ENCODE peak calls at places on chromosome 14, in nine cellular contexts. Q, J, R, T, D, N, B, K and L are unnamed samples. For H3K4me1, the result is how much of the 10 kb centered on the place peaks cover.

GRCh38 chr14:65565948-65566347 is 153.4 kb downstream of the FUT8 start:
- DNase-seq in Q (no peak), N (no peak), T (no peak), R (peak), K (no peak), D (no peak), B (no peak), J (no peak), L (no peak)

GRCh38 chr14:73260574-73260973 is 23.3 kb downstream of the PAPLN start:
- DNase-seq in T (peak), J (no peak), D (no peak), Q (peak), K (no peak), N (no peak), R (no peak), B (no peak), L (no peak)

GRCh38 chr14:96363751-96364336 is 518 bp downstream of the GSKIP start:
- DNase-seq in D (peak), J (peak), R (peak), Q (peak), K (peak), N (no peak), B (peak), T (no peak), L (peak)

GRCh38 chr14:92549853-92550244 is 36.3 kb downstream of the RIN3 start:
- DNase-seq in K (peak), D (no peak), R (peak), N (no peak), T (no peak), J (peak), Q (peak), B (no peak), L (no peak)

GRCh38 chr14:80669416-80669815 is 272.1 kb downstream of the CEP128 start:
- DNase-seq in D (no peak), Q (no peak), T (no peak), J (no peak), N (no peak), B (no peak), K (no peak), R (peak), L (no peak)

GRCh38 chr14:74574092-74574438 is 38.0 kb downstream of the LTBP2 start:
- DNase-seq in T (no peak), K (no peak), D (no peak), N (peak), R (no peak), J (no peak), Q (no peak), B (no peak), L (no peak)

GRCh38 chr14:35927727-35928126 is 101.6 kb downstream of the BRMS1L start:
- DNase-seq in K (no peak), B (no peak), N (no peak), J (no peak), R (no peak), D (no peak), Q (no peak), T (no peak), L (no peak)

GRCh38 chr14:91417134-91417982 is at the start of gene CCDC88C:
- DNase-seq in R (peak), D (peak), Q (peak), J (peak), K (peak), B (peak), T (no peak), N (peak), L (peak)

GRCh38 chr14:74858022-74858421 is 17.9 kb downstream of the PROX2 start:
- DNase-seq in N (no peak), Q (no peak), J (no peak), K (no peak), R (peak), D (no peak), T (no peak), B (no peak), L (no peak)

GRCh38 chr14:103904493-103905107 is 23.7 kb upstream of the TDRD9 start:
- DNase-seq in K (no peak), R (no peak), J (no peak), D (no peak), Q (no peak), T (no peak), B (no peak), N (no peak), L (no peak)

GRCh38 chr14:32372154-32372553 is 43.1 kb downstream of the AKAP6 start:
- DNase-seq in R (peak), K (no peak), D (no peak), N (no peak), J (no peak), T (no peak), Q (no peak), B (no peak), L (no peak)

GRCh38 chr14:21096438-21096837 is 2.0 kb downstream of the ZNF219 start:
- DNase-seq in K (no peak), T (no peak), D (no peak), Q (no peak), J (no peak), N (no peak), R (no peak), B (no peak), L (no peak)

GRCh38 chr14:49727171-49727570 is 34.3 kb downstream of the KLHDC1 start:
- DNase-seq in R (no peak), K (no peak), N (no peak), B (no peak), J (no peak), D (no peak), Q (no peak), T (no peak), L (no peak)

GRCh38 chr14:106605548-106606448 is 1079.4 kb downstream of the TMEM121 start:
- DNase-seq in T (no peak), D (peak), B (peak), R (no peak), J (peak), Q (peak), N (peak), K (no peak), L (peak)

GRCh38 chr14:104291123-104292000 is 153.0 kb downstream of the KIF26A start:
- DNase-seq in K (no peak), Q (peak), B (peak), T (peak), N (no peak), J (peak), R (no peak), D (no peak), L (no peak)

GRCh38 chr14:50319721-50320120 is 7.6 kb downstream of the DMAC2L start:
- DNase-seq in B (no peak), Q (no peak), K (no peak), D (no peak), R (peak), T (no peak), N (no peak), J (no peak), L (no peak)

GRCh38 chr14:44497148-44497547 is 9.9 kb downstream of the FSCB start:
- DNase-seq in R (no peak), N (no peak), J (no peak), B (no peak), D (no peak), T (no peak), K (no peak), Q (no peak), L (no peak)

GRCh38 chr14:85057266-85057665 is 472.7 kb upstream of the FLRT2 start:
- DNase-seq in Q (no peak), K (no peak), T (no peak), R (no peak), D (no peak), N (no peak), J (no peak), B (no peak), L (no peak)

GRCh38 chr14:98408713-98409112 is 863.3 kb downstream of the BCL11B start:
- DNase-seq in K (no peak), D (no peak), N (no peak), J (no peak), R (no peak), T (no peak), B (no peak), Q (no peak), L (no peak)

GRCh38 chr14:73452341-73453191 is 5.8 kb downstream of the NUMB start:
- DNase-seq in T (no peak), Q (no peak), J (no peak), B (no peak), D (peak), R (peak), K (no peak), N (no peak), L (no peak)

GRCh38 chr14:93970967-93971634 is 5.3 kb downstream of the ASB2 start:
- DNase-seq in N (peak), T (no peak), B (peak), R (peak), J (no peak), D (peak), Q (no peak), K (no peak), L (no peak)

GRCh38 chr14:89214221-89214965 is 202.6 kb downstream of the FOXN3 start:
- DNase-seq in R (no peak), J (peak), T (peak), B (peak), N (no peak), Q (peak), D (no peak), K (no peak), L (peak)

GRCh38 chr14:105005329-105005928 is 15.5 kb downstream of the CDCA4 start:
- DNase-seq in N (no peak), B (no peak), T (no peak), K (no peak), Q (no peak), R (no peak), J (no peak), D (no peak), L (no peak)

GRCh38 chr14:24817638-24818053 is 183.7 kb upstream of the GZMB start:
- DNase-seq in N (no peak), K (no peak), Q (no peak), B (peak), T (no peak), J (no peak), D (no peak), R (peak), L (no peak)

DNA sequence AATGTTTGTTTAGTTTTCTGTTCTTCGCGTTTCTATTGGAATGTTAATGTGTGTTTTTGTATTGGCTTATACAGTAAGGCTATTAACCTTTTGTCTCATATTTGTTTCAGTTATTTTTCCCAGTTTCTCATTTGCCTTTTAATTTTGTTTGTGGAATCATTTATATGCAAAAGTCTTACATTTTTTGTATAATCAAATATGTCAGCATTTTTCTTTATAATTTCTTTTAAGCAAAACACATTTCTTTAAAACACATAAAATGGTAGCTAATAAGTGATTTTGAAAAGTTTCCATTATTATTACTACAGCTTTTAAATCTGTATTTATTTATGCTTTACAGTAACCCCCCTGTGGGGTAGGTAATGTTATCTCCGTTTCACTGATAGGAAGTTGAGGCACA is 433.8 kb downstream of the RAD51B start:
- DNase-seq in T (no peak), D (no peak), B (no peak), Q (no peak), J (no peak), N (no peak), K (no peak), R (no peak), L (no peak)
- H3K4me1 ChIP-seq in T (half or more), D (half or more), B (under half), Q (under half), J (under half), N (under half), K (under half), R (half or more), L (under half)

DNA sequence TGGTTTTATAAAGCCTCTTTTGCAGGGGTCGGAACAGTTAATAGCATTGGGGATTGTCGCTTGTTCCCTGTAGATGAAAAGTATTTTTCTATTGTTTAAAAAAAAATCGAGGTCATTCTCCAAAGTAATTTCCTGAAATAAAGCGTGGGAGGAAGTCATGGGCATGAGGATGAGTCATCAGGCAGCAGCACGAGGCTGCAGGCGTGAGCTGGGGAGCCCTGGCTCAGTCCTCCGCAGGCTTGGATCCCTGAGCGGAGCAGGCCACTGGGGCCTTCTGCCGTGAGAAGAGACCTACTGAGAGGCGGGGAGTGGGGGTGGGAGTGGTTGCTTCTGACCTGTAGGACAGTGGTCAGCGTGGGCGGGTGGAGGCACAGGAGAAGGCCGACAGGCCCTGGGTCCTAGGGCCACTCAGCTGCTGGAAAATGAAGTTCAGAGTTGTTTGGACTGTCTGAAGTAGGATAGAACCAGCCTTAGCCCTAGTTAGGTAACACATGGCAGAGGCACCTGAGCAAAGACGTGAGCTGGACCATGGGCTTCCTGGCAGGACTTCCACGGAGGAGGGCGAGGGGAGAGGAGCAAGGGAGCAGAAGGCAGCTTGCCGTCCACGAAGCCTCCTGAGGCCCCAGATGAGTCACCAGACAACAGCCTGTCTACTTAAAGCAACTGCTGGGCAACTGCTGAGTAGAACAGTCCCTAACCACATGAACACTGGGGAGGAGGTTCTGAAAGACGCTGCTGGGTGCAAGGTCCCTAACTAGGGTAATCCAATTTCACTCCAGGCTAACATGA is 21.1 kb upstream of the LGALS3 start:
- DNase-seq in K (peak), T (peak), N (no peak), J (peak), D (no peak), Q (peak), B (peak), R (peak), L (peak)
- H3K4me1 ChIP-seq in K (under half), T (half or more), N (under half), J (under half), D (under half), Q (under half), B (under half), R (under half), L (under half)

DNA sequence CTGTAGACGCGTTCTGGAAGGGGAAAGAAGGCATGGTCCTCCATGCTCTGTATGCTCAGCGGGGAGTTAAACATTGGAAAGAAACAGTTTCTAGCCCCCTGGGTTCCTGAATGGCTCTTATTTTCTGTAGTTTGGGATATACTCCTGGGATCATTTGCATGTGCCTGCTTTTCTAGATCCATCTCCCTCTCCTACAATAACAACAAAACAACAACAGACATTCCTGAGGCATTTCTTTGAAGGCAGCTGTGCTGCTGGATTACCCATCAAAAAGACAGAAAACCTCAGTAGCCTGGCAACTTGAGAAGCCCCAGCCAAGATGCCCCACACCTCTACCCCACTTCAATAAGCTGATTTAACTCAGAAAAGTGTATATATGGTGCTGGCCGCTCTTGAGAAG is 8.7 kb downstream of the SLC7A8 start:
- DNase-seq in R (no peak), N (no peak), B (no peak), J (no peak), T (peak), D (no peak), Q (no peak), K (no peak), L (no peak)
- H3K4me1 ChIP-seq in R (under half), N (under half), B (under half), J (under half), T (under half), D (under half), Q (under half), K (under half), L (under half)

DNA sequence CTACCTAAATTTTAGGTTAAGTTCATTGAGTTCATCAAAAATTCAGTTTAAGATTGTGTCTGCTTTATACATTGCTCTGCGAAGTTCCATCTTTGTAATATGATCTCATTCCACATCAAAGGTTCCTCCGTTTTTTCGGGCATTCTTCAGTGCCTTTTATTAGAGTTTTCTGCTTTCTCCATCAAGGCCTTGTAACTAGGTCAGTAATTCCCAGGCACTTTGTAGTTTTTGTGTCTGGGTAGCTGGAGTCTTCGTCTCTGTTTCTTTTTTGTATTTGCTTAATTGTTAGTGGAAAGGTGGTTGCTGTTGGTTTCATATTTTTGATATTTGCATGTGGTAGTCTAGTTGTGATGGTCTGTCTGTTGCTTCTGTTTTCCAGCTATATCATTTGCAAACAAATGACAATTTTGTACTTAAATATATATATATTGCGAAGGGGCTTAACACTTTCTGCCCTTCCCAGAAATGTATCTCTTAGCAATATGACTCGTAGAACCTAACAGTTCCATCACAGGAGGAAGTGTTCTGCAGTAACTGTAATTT is 88.6 kb upstream of the DYNC1H1 start:
- DNase-seq in T (no peak), D (no peak), K (no peak), N (no peak), J (no peak), R (peak), Q (no peak), B (no peak), L (no peak)
- H3K4me1 ChIP-seq in T (under half), D (half or more), K (under half), N (half or more), J (half or more), R (under half), Q (half or more), B (under half), L (under half)

GRCh38 chr14:22478670-22479069 is 110.4 kb downstream of the DAD1 start:
- DNase-seq in R (no peak), J (no peak), B (no peak), K (peak), D (no peak), Q (no peak), N (no peak), T (no peak), L (no peak)
- H3K4me1 ChIP-seq in R (under half), J (under half), B (under half), K (under half), D (half or more), Q (half or more), N (under half), T (half or more), L (under half)

GRCh38 chr14:75980856-75981255 is 939 bp downstream of the TGFB3 start:
- DNase-seq in D (no peak), R (peak), J (peak), K (peak), Q (no peak), N (no peak), T (no peak), B (no peak), L (no peak)
- H3K4me1 ChIP-seq in D (half or more), R (under half), J (half or more), K (under half), Q (under half), N (under half), T (half or more), B (under half), L (under half)

DNA sequence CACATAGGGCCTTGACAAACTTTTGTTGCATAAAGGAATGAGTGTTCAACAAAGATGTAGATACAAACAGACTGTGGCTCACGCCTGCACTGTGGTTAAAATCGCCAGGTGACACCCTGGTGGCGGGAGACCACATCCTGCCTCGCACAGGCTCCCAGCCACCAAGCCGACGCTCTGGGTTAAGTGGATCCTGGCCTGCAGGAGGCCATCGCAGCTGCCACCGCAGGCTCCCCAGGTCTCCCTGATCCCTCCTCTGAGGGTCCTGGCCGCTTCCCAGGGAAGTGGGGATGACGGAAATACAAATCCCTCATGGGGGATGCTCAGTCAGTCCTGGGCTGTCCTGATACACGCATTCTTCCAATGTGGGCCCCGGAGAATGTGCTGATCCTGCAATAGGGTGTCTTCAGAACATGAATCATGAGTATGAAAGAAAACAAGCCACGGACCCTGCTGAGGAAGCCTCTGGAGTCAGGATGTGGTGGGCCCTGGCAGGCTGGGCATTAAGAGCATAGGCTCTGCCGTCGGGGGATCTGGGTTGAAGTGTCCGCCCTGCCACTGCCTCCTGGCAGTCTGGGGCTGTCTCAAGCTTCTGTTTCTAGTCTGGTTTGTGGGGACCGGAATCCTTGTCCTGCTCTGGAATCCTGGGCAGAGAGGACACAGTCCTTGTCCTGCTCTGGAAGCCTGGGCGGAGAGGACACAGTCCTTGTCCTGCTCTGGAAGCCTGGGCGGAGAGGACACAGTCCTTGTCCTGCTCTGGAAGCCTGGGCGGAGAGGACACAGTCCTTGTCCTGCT is 53.5 kb upstream of the BEGAIN start:
- DNase-seq in T (no peak), D (peak), R (no peak), N (peak), K (no peak), B (peak), J (no peak), Q (no peak), L (no peak)
- H3K4me1 ChIP-seq in T (under half), D (under half), R (under half), N (half or more), K (under half), B (under half), J (under half), Q (under half), L (under half)

DNA sequence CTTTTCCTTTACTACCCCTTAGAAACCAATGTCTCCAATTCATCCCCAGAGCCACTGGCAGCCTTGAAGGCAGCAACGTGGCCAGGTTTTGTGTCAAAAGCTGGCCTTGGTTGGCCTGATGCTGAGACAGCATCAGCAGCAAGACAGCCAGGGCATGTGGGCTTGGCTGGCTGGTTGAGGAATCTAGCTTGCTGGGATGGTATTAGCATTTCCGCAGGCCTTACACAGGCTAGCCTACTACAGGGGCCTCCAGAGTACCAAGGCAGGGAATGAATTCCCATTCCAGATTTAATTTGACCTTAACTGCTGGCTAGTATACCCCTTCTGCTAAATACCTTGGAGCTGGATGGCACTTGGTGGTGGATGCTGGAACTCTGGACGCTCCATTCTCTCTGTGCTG is 15.8 kb downstream of the NGDN start:
- DNase-seq in R (no peak), T (no peak), J (no peak), Q (no peak), N (no peak), B (no peak), D (no peak), K (no peak), L (no peak)
- H3K4me1 ChIP-seq in R (under half), T (under half), J (under half), Q (under half), N (under half), B (under half), D (under half), K (under half), L (under half)